ENCODE peak calls at places on chromosomes 5 and 9, in six cellular contexts. U, W, Z, Y, N and E are unnamed samples.

GRCh38 chr5:14439087-14439841 is 142.3 kb upstream of the OTULINL start:
- DNase-seq in U (no peak), W (no peak), Z (no peak), Y (peak), N (no peak), E (no peak)

GRCh38 chr9:129060991-129061390 is 19.9 kb upstream of the DOLPP1 start:
- DNase-seq in U (no peak), W (no peak), Z (no peak), Y (no peak), N (no peak), E (no peak)

GRCh38 chr9:113583511-113584470 is 120.3 kb downstream of the RGS3 start:
- DNase-seq in U (no peak), W (no peak), Z (no peak), Y (no peak), N (no peak), E (no peak)

GRCh38 chr5:177232761-177233160 is 70.8 kb downstream of the RAB24 start:
- DNase-seq in U (no peak), W (no peak), Z (no peak), Y (peak), N (no peak), E (no peak)

GRCh38 chr9:6805532-6805931 is 47.8 kb downstream of the KDM4C start:
- DNase-seq in U (no peak), W (no peak), Z (peak), Y (peak), N (no peak), E (no peak)

GRCh38 chr5:103674321-103674720 is 111.7 kb upstream of the NUDT12 start:
- DNase-seq in U (no peak), W (no peak), Z (no peak), Y (peak), N (no peak), E (no peak)

GRCh38 chr5:73986729-73987128 is 360.7 kb downstream of the ARHGEF28 start:
- DNase-seq in U (no peak), W (no peak), Z (no peak), Y (no peak), N (no peak), E (no peak)

GRCh38 chr5:177098103-177098771 is 11.5 kb downstream of the FGFR4 start:
- DNase-seq in U (no peak), W (no peak), Z (no peak), Y (peak), N (no peak), E (no peak)

GRCh38 chr5:81014348-81014747 is 54.2 kb downstream of the RASGRF2 start:
- DNase-seq in U (no peak), W (no peak), Z (no peak), Y (no peak), N (no peak), E (no peak)

GRCh38 chr9:128636024-128636390 is 20.6 kb downstream of the DYNC2I2 start:
- DNase-seq in U (peak), W (peak), Z (no peak), Y (no peak), N (peak), E (peak)

GRCh38 chr9:114594136-114594535 is 6.6 kb downstream of the ATP6V1G1 start:
- DNase-seq in U (no peak), W (no peak), Z (no peak), Y (no peak), N (no peak), E (no peak)

GRCh38 chr5:3307982-3308621 is 287.5 kb upstream of the IRX1 start:
- DNase-seq in U (no peak), W (no peak), Z (no peak), Y (no peak), N (no peak), E (no peak)

GRCh38 chr5:1119312-1119831 is 7.5 kb upstream of the SLC12A7 start:
- DNase-seq in U (no peak), W (no peak), Z (no peak), Y (no peak), N (no peak), E (no peak)

GRCh38 chr9:74120470-74120869 is 376.7 kb upstream of the RORB start:
- DNase-seq in U (no peak), W (no peak), Z (no peak), Y (no peak), N (no peak), E (no peak)

GRCh38 chr5:175471628-175472027 is 6.7 kb upstream of the SFXN1 start:
- DNase-seq in U (no peak), W (no peak), Z (no peak), Y (no peak), N (no peak), E (no peak)

GRCh38 chr5:67038817-67039603 is 157.6 kb downstream of the CD180 start:
- DNase-seq in U (no peak), W (peak), Z (peak), Y (peak), N (no peak), E (peak)

GRCh38 chr5:83172655-83173054 is 95.3 kb downstream of the XRCC4 start:
- DNase-seq in U (no peak), W (no peak), Z (no peak), Y (no peak), N (no peak), E (no peak)

GRCh38 chr5:111072949-111073682 is 1.6 kb downstream of the TSLP start:
- DNase-seq in U (peak), W (peak), Z (no peak), Y (no peak), N (peak), E (peak)

GRCh38 chr5:157665467-157666085 is 5.8 kb upstream of the C5orf52 start:
- DNase-seq in U (no peak), W (no peak), Z (peak), Y (peak), N (no peak), E (peak)

GRCh38 chr9:132755096-132755495 is 84.8 kb downstream of the GTF3C4 start:
- DNase-seq in U (peak), W (no peak), Z (no peak), Y (no peak), N (no peak), E (no peak)

GRCh38 chr9:106019702-106020101 is 325.4 kb downstream of the TMEM38B start:
- DNase-seq in U (no peak), W (no peak), Z (no peak), Y (no peak), N (no peak), E (no peak)

GRCh38 chr9:33798545-33798944 is 3.2 kb downstream of the PRSS3 start:
- DNase-seq in U (no peak), W (no peak), Z (no peak), Y (no peak), N (no peak), E (no peak)

GRCh38 chr5:25544652-25545249 is 900.0 kb upstream of the CDH10 start:
- DNase-seq in U (no peak), W (peak), Z (no peak), Y (no peak), N (peak), E (peak)

GRCh38 chr5:93055971-93056370 is 525.0 kb downstream of the NR2F1-AS1 start:
- DNase-seq in U (no peak), W (no peak), Z (no peak), Y (no peak), N (no peak), E (no peak)

GRCh38 chr9:33447404-33448158 is at the start of gene AQP3:
- DNase-seq in U (peak), W (peak), Z (no peak), Y (peak), N (peak), E (peak)

GRCh38 chr9:74872619-74873233 is 15.0 kb downstream of the TRPM6 start:
- DNase-seq in U (no peak), W (no peak), Z (no peak), Y (no peak), N (no peak), E (no peak)

GRCh38 chr5:112635276-112635675 is 102.4 kb upstream of the APC start:
- DNase-seq in U (no peak), W (peak), Z (no peak), Y (no peak), N (no peak), E (no peak)

GRCh38 chr9:72874344-72874743 is 78.5 kb downstream of the ALDH1A1 start:
- DNase-seq in U (no peak), W (no peak), Z (no peak), Y (no peak), N (no peak), E (no peak)

GRCh38 chr5:80695666-80696065 is 40.9 kb upstream of the DHFR start:
- DNase-seq in U (no peak), W (no peak), Z (no peak), Y (no peak), N (no peak), E (no peak)

GRCh38 chr5:39998518-39998917 is 573.7 kb upstream of the DAB2 start:
- DNase-seq in U (no peak), W (no peak), Z (peak), Y (peak), N (no peak), E (no peak)

GRCh38 chr5:16127865-16128544 is 51.6 kb downstream of the MARCHF11 start:
- DNase-seq in U (no peak), W (peak), Z (no peak), Y (no peak), N (no peak), E (no peak)
- H3K27ac ChIP-seq in U (no peak), W (peak), Z (no peak), Y (no peak), N (no peak), E (no peak)

GRCh38 chr5:75512383-75513074 is 838 bp downstream of the POLK start:
- DNase-seq in U (no peak), W (no peak), Z (no peak), Y (peak), N (no peak), E (no peak)

GRCh38 chr5:75511435-75512382 is at the start of the genes CERT1 and POLK:
- DNase-seq in U (peak), W (peak), Z (peak), Y (peak), N (peak), E (peak)

GRCh38 chr5:75510417-75510835 is 1.0 kb downstream of the CERT1 start:
- DNase-seq in U (peak), W (peak), Z (no peak), Y (peak), N (no peak), E (peak)

GRCh38 chr5:75509956-75510355 is 1.5 kb downstream of the CERT1 start:
- DNase-seq in U (peak), W (peak), Z (peak), Y (peak), N (no peak), E (peak)

DNA sequence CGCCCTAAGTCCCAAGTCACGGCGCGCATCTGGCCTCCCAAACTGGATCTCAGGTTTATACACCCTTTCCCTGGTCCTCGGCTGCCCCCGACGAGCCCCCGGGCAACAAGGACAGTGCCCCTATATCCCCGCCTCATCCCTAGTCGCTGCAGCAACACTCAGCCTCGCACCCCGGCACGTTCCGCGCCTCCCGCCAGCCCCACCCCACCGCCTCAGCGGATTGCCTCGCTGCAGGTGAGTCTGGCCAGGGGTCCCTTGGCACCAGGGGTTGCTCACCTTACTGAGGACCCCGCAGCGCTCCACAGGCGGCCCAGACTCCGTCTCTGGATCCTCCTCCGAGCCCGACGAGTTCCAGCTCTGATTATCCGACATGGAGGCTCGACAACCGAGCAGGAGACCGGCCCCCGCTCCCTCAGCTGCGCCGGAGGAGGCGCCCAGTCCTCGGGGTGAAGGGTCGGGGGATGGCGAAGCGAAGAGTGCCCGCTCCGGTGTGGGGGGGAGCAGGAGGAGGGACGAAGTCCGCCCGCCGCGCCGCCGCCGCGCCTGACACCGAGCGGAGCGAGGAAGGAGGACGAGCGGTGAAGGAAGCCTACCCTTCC is 494 bp downstream of the CERT1 start:
- DNase-seq in U (peak), W (peak), Z (no peak), Y (no peak), N (peak), E (peak)
- H3K27ac ChIP-seq in U (peak), W (peak), Z (peak), Y (peak), N (peak), E (peak)

GRCh38 chr9:38079410-38080105 is 10.5 kb upstream of the SHB start:
- DNase-seq in U (no peak), W (no peak), Z (no peak), Y (peak), N (peak), E (no peak)

GRCh38 chr9:38073882-38074281 is 4.9 kb upstream of the SHB start:
- DNase-seq in U (no peak), W (no peak), Z (no peak), Y (no peak), N (no peak), E (no peak)

GRCh38 chr9:38068866-38069628 is at the start of gene SHB:
- DNase-seq in U (peak), W (peak), Z (no peak), Y (peak), N (peak), E (peak)

GRCh38 chr9:38075272-38075671 is 6.2 kb upstream of the SHB start:
- DNase-seq in U (no peak), W (no peak), Z (no peak), Y (no peak), N (no peak), E (no peak)

DNA sequence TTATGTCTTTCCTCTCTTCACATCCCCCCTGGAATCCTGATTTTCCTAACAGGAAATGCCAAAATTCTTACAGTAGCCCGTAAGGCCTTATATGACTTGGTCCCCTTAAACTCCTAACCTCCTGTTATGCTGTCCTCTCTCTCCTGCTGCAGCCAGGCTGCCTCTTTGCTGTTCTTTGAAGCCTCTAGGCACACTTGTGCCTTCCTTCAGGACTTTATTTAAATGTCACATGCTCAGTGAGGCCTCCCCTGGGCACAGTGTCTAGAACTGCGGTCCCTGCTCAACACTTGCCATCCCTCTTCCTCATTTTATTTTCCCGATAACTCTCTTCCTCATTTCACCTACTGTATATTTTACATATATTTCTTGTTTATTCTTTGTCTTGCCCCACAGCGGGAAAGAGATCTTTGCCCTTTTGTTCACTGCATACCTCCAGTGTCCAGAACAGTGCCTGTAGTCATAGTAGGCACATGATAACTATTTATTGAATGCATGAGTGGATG is 5.5 kb upstream of the SHB start:
- DNase-seq in U (no peak), W (no peak), Z (peak), Y (peak), N (no peak), E (no peak)
- H3K27ac ChIP-seq in U (peak), W (no peak), Z (peak), Y (no peak), N (no peak), E (no peak)

DNA sequence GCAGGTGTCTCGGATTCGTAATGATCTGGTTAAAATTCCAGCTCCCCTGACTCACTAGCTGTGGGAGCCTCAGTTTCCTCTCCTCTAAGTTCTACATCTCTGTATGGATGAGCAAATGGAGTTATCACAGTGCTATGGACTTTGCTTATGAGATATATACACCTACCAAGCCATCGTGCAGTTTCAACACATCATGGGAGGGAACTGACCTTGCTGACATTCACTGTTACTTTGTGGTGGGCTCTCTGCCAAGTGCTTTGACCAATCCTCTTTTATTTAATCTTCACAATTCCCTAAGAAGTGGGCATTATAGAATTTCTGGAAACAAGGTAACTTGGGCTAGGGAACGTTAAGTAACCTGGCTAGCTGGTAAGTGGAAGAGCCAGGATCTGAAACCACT is 70.2 kb downstream of the PTPN3 start:
- DNase-seq in U (no peak), W (no peak), Z (no peak), Y (no peak), N (no peak), E (no peak)
- H3K27ac ChIP-seq in U (no peak), W (peak), Z (no peak), Y (no peak), N (no peak), E (no peak)

GRCh38 chr5:142608094-142608493 is 77.8 kb downstream of the FGF1 start:
- DNase-seq in U (no peak), W (no peak), Z (no peak), Y (no peak), N (no peak), E (no peak)
- H3K27ac ChIP-seq in U (peak), W (no peak), Z (no peak), Y (no peak), N (no peak), E (no peak)